ENCODE peak calls at places on chromosomes 2 and 18, in six cellular contexts. One of them, this sample, is unnamed.

GRCh38 chr2:219908538-219908937 is 281.1 kb downstream of the SLC4A3 start:
- DNase-seq in B cell: no peak
- DNase-seq in anterior cingulate cortex: no peak
- DNase-seq in Kasumi-1: no peak
- DNase-seq in EH: no peak
- DNase-seq in glomerular endothelial cell: no peak
- DNase-seq in this sample: no peak

GRCh38 chr2:222398446-222398885 is 25.9 kb upstream of the SGPP2 start:
- DNase-seq in glomerular endothelial cell: no peak
- DNase-seq in anterior cingulate cortex: no peak
- DNase-seq in B cell: no peak
- DNase-seq in Kasumi-1: no peak
- DNase-seq in EH: peak
- DNase-seq in this sample: no peak

GRCh38 chr2:128273469-128274081 is 45.1 kb downstream of the HS6ST1 start:
- DNase-seq in glomerular endothelial cell: no peak
- DNase-seq in anterior cingulate cortex: no peak
- DNase-seq in EH: no peak
- DNase-seq in Kasumi-1: no peak
- DNase-seq in B cell: peak
- DNase-seq in this sample: no peak

GRCh38 chr2:71313016-71313766 is 18.4 kb upstream of the ZNF638 start:
- DNase-seq in Kasumi-1: no peak
- DNase-seq in glomerular endothelial cell: no peak
- DNase-seq in anterior cingulate cortex: no peak
- DNase-seq in EH: no peak
- DNase-seq in B cell: no peak
- DNase-seq in this sample: no peak

GRCh38 chr2:88590998-88591613 is 36.2 kb downstream of the EIF2AK3 start:
- DNase-seq in Kasumi-1: peak
- DNase-seq in anterior cingulate cortex: no peak
- DNase-seq in B cell: peak
- DNase-seq in glomerular endothelial cell: peak
- DNase-seq in EH: peak
- DNase-seq in this sample: peak

GRCh38 chr2:162106146-162106551 is 32.1 kb upstream of the DPP4 start:
- DNase-seq in B cell: no peak
- DNase-seq in EH: peak
- DNase-seq in anterior cingulate cortex: no peak
- DNase-seq in glomerular endothelial cell: no peak
- DNase-seq in Kasumi-1: no peak
- DNase-seq in this sample: no peak

GRCh38 chr2:38653715-38654494 is 12.0 kb upstream of the GALM start:
- DNase-seq in Kasumi-1: no peak
- DNase-seq in EH: no peak
- DNase-seq in B cell: no peak
- DNase-seq in glomerular endothelial cell: no peak
- DNase-seq in anterior cingulate cortex: no peak
- DNase-seq in this sample: peak

GRCh38 chr2:74001781-74002514 is 17.2 kb downstream of the TET3 start:
- DNase-seq in anterior cingulate cortex: no peak
- DNase-seq in glomerular endothelial cell: no peak
- DNase-seq in B cell: no peak
- DNase-seq in EH: no peak
- DNase-seq in Kasumi-1: no peak
- DNase-seq in this sample: no peak

GRCh38 chr2:109128466-109129355 is at the start of gene SH3RF3:
- DNase-seq in anterior cingulate cortex: no peak
- DNase-seq in Kasumi-1: peak
- DNase-seq in EH: peak
- DNase-seq in B cell: peak
- DNase-seq in glomerular endothelial cell: no peak
- DNase-seq in this sample: peak

GRCh38 chr2:75055307-75055819 is 96.9 kb downstream of the POLE4 start:
- DNase-seq in Kasumi-1: no peak
- DNase-seq in EH: no peak
- DNase-seq in anterior cingulate cortex: no peak
- DNase-seq in B cell: no peak
- DNase-seq in glomerular endothelial cell: no peak
- DNase-seq in this sample: peak

GRCh38 chr18:71682591-71682990 is 861.6 kb downstream of the CBLN2 start:
- DNase-seq in Kasumi-1: no peak
- DNase-seq in EH: no peak
- DNase-seq in glomerular endothelial cell: no peak
- DNase-seq in anterior cingulate cortex: no peak
- DNase-seq in B cell: no peak
- DNase-seq in this sample: no peak

GRCh38 chr2:177670791-177671528 is 278.4 kb downstream of the AGPS start:
- DNase-seq in glomerular endothelial cell: no peak
- DNase-seq in anterior cingulate cortex: no peak
- DNase-seq in EH: no peak
- DNase-seq in Kasumi-1: no peak
- DNase-seq in B cell: no peak
- DNase-seq in this sample: peak

GRCh38 chr2:1055014-1055595 is 104.5 kb downstream of the SNTG2 start:
- DNase-seq in B cell: no peak
- DNase-seq in Kasumi-1: no peak
- DNase-seq in EH: peak
- DNase-seq in anterior cingulate cortex: no peak
- DNase-seq in glomerular endothelial cell: no peak
- DNase-seq in this sample: no peak

GRCh38 chr18:8283901-8284585 is 325.2 kb upstream of the RAB12 start:
- DNase-seq in glomerular endothelial cell: no peak
- DNase-seq in EH: peak
- DNase-seq in B cell: no peak
- DNase-seq in Kasumi-1: no peak
- DNase-seq in anterior cingulate cortex: no peak
- DNase-seq in this sample: no peak

GRCh38 chr18:74248189-74248975 is 43.4 kb downstream of the CYB5A start:
- DNase-seq in glomerular endothelial cell: no peak
- DNase-seq in Kasumi-1: no peak
- DNase-seq in anterior cingulate cortex: no peak
- DNase-seq in B cell: peak
- DNase-seq in EH: no peak
- DNase-seq in this sample: no peak

This sample was measured in ELF-1.